ENCODE peak calls at places on chromosomes 1 and 21, in eight cellular contexts. One of them, this sample, is unnamed.

GRCh38 chr1:155219592-155220031 is 11.1 kb downstream of the MTX1 start:
- DNase-seq in spleen: no peak
- DNase-seq in ovary: peak; percentile 58
- DNase-seq in body of pancreas: peak; percentile 60
- DNase-seq in GM12891: no peak
- DNase-seq in prostate gland: no peak
- DNase-seq in A549: no peak
- DNase-seq in tibial nerve: no peak
- DNase-seq in this sample: no peak

GRCh38 chr1:202835548-202836072 is 24.9 kb downstream of the PCAT6 start:
- DNase-seq in tibial nerve: no peak
- DNase-seq in ovary: no peak
- DNase-seq in GM12891: no peak
- DNase-seq in spleen: no peak
- DNase-seq in A549: no peak
- DNase-seq in body of pancreas: no peak
- DNase-seq in prostate gland: no peak
- DNase-seq in this sample: no peak

GRCh38 chr1:37811027-37811655 is 3.1 kb upstream of the YRDC start:
- DNase-seq in ovary: peak; percentile 56
- DNase-seq in spleen: peak; percentile 90
- DNase-seq in body of pancreas: peak; percentile 71
- DNase-seq in A549: peak; percentile 85
- DNase-seq in prostate gland: no peak
- DNase-seq in tibial nerve: peak; percentile 23
- DNase-seq in GM12891: peak; percentile 47
- DNase-seq in this sample: peak; percentile 46

GRCh38 chr1:85280636-85281035 is 4.2 kb upstream of the BCL10 start:
- DNase-seq in tibial nerve: no peak
- DNase-seq in GM12891: no peak
- DNase-seq in A549: no peak
- DNase-seq in prostate gland: no peak
- DNase-seq in spleen: no peak
- DNase-seq in body of pancreas: no peak
- DNase-seq in ovary: no peak
- DNase-seq in this sample: no peak

GRCh38 chr1:225603538-225604354 is 49.2 kb downstream of the ENAH start:
- DNase-seq in prostate gland: no peak
- DNase-seq in spleen: no peak
- DNase-seq in body of pancreas: no peak
- DNase-seq in GM12891: no peak
- DNase-seq in tibial nerve: no peak
- DNase-seq in A549: peak; percentile 37
- DNase-seq in ovary: no peak
- DNase-seq in this sample: no peak

GRCh38 chr1:101290119-101290921 is 53.5 kb downstream of the S1PR1 start:
- DNase-seq in prostate gland: no peak
- DNase-seq in tibial nerve: no peak
- DNase-seq in GM12891: no peak
- DNase-seq in A549: no peak
- DNase-seq in ovary: no peak
- DNase-seq in spleen: no peak
- DNase-seq in body of pancreas: no peak
- DNase-seq in this sample: no peak

GRCh38 chr1:115807723-115808122 is 33.2 kb downstream of the NHLH2 start:
- DNase-seq in GM12891: no peak
- DNase-seq in prostate gland: peak; percentile 80
- DNase-seq in tibial nerve: no peak
- DNase-seq in A549: peak; percentile 67
- DNase-seq in ovary: no peak
- DNase-seq in body of pancreas: peak; percentile 75
- DNase-seq in spleen: no peak
- DNase-seq in this sample: peak; percentile 58

GRCh38 chr1:157862114-157863070 is 20.8 kb upstream of the CD5L start:
- DNase-seq in GM12891: no peak
- DNase-seq in body of pancreas: no peak
- DNase-seq in prostate gland: no peak
- DNase-seq in ovary: no peak
- DNase-seq in tibial nerve: no peak
- DNase-seq in A549: no peak
- DNase-seq in spleen: no peak
- DNase-seq in this sample: no peak

GRCh38 chr1:36760081-36760480 is 274.2 kb downstream of the GRIK3 start:
- DNase-seq in A549: no peak
- DNase-seq in body of pancreas: no peak
- DNase-seq in GM12891: no peak
- DNase-seq in tibial nerve: no peak
- DNase-seq in ovary: no peak
- DNase-seq in spleen: peak; percentile 32
- DNase-seq in prostate gland: no peak
- DNase-seq in this sample: no peak

GRCh38 chr1:229132706-229133105 is 138.2 kb upstream of the RAB4A start:
- DNase-seq in ovary: no peak
- DNase-seq in body of pancreas: no peak
- DNase-seq in spleen: no peak
- DNase-seq in prostate gland: no peak
- DNase-seq in A549: no peak
- DNase-seq in tibial nerve: no peak
- DNase-seq in GM12891: no peak
- DNase-seq in this sample: no peak

GRCh38 chr1:229132106-229132443 is 138.8 kb upstream of the RAB4A start:
- DNase-seq in GM12891: no peak
- DNase-seq in tibial nerve: no peak
- DNase-seq in ovary: no peak
- DNase-seq in body of pancreas: no peak
- DNase-seq in A549: no peak
- DNase-seq in prostate gland: no peak
- DNase-seq in spleen: no peak
- DNase-seq in this sample: no peak

GRCh38 chr1:229130028-229130668 is 140.8 kb upstream of the RAB4A start:
- DNase-seq in spleen: no peak
- DNase-seq in body of pancreas: peak; percentile 68
- DNase-seq in tibial nerve: no peak
- DNase-seq in A549: no peak
- DNase-seq in GM12891: no peak
- DNase-seq in prostate gland: no peak
- DNase-seq in ovary: no peak
- DNase-seq in this sample: peak; percentile 50

GRCh38 chr1:229133151-229133550 is 137.8 kb upstream of the RAB4A start:
- DNase-seq in ovary: no peak
- DNase-seq in GM12891: no peak
- DNase-seq in spleen: no peak
- DNase-seq in body of pancreas: no peak
- DNase-seq in tibial nerve: no peak
- DNase-seq in prostate gland: no peak
- DNase-seq in A549: no peak
- DNase-seq in this sample: no peak

DNA sequence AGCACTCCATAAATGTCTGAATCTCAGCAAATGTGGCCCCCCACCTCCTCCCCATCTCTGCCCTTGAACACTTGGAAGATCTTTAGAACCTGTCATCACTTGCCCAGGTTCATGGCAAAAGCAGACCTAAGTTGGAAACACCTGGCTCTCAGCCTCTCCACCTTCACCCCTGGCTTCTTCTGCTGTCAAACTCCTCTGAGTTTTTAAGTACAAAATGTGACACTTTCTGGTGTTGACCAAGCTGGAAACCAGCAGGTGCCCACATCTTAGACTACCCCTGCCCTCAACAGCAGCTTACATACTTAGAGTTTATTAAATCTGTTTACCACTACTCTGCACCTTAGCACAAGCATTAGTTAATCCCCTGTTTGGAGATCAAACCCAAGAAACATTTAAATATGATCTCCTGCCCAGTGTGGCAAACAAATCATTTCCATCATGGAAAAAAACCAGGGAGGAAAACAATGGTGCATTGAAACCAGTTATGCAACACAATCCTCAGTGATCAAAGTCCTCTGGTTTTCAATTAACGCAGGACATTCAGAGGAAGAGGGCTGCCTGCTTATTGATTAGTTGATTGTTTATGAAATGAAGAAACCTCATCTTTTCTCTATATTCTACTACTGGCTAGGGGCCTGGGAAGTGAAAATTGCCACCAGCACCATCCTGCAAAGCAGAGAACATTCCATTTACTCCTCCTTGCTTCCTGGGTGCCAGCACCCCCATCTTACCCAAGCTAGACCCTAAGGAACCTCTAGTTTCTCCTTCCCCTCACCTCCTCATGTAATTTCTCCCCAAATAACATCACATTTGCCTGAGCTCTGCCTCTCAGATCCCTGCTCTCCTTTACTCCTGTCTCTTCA is 139.4 kb upstream of the RAB4A start:
- DNase-seq in prostate gland: peak; percentile 30
- DNase-seq in GM12891: no peak
- DNase-seq in body of pancreas: no peak
- DNase-seq in A549: no peak
- DNase-seq in spleen: no peak
- DNase-seq in ovary: no peak
- DNase-seq in tibial nerve: no peak
- DNase-seq in this sample: no peak
- TF ChIP-seq POLR2A in prostate gland: no peak
- TF ChIP-seq POLR2A in GM12891: no peak
- TF ChIP-seq POLR2A in body of pancreas: no peak
- TF ChIP-seq POLR2A in A549: no peak
- TF ChIP-seq POLR2A in spleen: no peak
- TF ChIP-seq POLR2A in ovary: no peak
- TF ChIP-seq POLR2A in tibial nerve: no peak
- TF ChIP-seq POLR2A in this sample: no peak

GRCh38 chr21:44065428-44065827 is 41.8 kb upstream of the PWP2 start:
- DNase-seq in tibial nerve: no peak
- DNase-seq in ovary: no peak
- DNase-seq in A549: no peak
- DNase-seq in GM12891: no peak
- DNase-seq in spleen: peak; percentile 90
- DNase-seq in body of pancreas: no peak
- DNase-seq in prostate gland: no peak
- DNase-seq in this sample: peak; percentile 76
- TF ChIP-seq POLR2A in tibial nerve: no peak
- TF ChIP-seq POLR2A in ovary: no peak
- TF ChIP-seq POLR2A in A549: no peak
- TF ChIP-seq POLR2A in GM12891: no peak
- TF ChIP-seq POLR2A in spleen: no peak
- TF ChIP-seq POLR2A in body of pancreas: no peak
- TF ChIP-seq POLR2A in prostate gland: no peak
- TF ChIP-seq POLR2A in this sample: no peak

GRCh38 chr1:25616080-25616931 is at the start of gene MAN1C1:
- DNase-seq in prostate gland: peak; percentile 78
- DNase-seq in tibial nerve: peak; percentile 75
- DNase-seq in ovary: peak; percentile 86
- DNase-seq in body of pancreas: peak; percentile 89
- DNase-seq in spleen: peak; percentile 95
- DNase-seq in GM12891: peak; percentile 85
- DNase-seq in A549: peak; percentile 83
- DNase-seq in this sample: peak; percentile 68
- TF ChIP-seq POLR2A in prostate gland: peak; percentile 53
- TF ChIP-seq POLR2A in tibial nerve: peak; percentile 51
- TF ChIP-seq POLR2A in ovary: no peak
- TF ChIP-seq POLR2A in body of pancreas: no peak
- TF ChIP-seq POLR2A in spleen: no peak
- TF ChIP-seq POLR2A in GM12891: no peak
- TF ChIP-seq POLR2A in A549: no peak
- TF ChIP-seq POLR2A in this sample: no peak

GRCh38 chr1:153670859-153671622 is at the start of gene ILF2:
- DNase-seq in spleen: peak; percentile 95
- DNase-seq in prostate gland: peak; percentile 98
- DNase-seq in tibial nerve: peak; percentile 93
- DNase-seq in A549: peak; percentile 100
- DNase-seq in GM12891: peak; percentile 89
- DNase-seq in body of pancreas: peak; percentile 97
- DNase-seq in ovary: peak; percentile 99
- DNase-seq in this sample: peak; percentile 100
- TF ChIP-seq POLR2A in spleen: peak; percentile 75
- TF ChIP-seq POLR2A in prostate gland: peak; percentile 87
- TF ChIP-seq POLR2A in tibial nerve: peak; percentile 88
- TF ChIP-seq POLR2A in A549: peak; percentile 84
- TF ChIP-seq POLR2A in GM12891: peak; percentile 95
- TF ChIP-seq POLR2A in body of pancreas: peak; percentile 89
- TF ChIP-seq POLR2A in ovary: peak; percentile 94
- TF ChIP-seq POLR2A in this sample: no peak

GRCh38 chr1:160658956-160659255 is 12.1 kb upstream of the SLAMF1 start:
- DNase-seq in prostate gland: no peak
- DNase-seq in tibial nerve: no peak
- DNase-seq in GM12891: no peak
- DNase-seq in spleen: no peak
- DNase-seq in A549: peak; percentile 7
- DNase-seq in ovary: no peak
- DNase-seq in body of pancreas: no peak
- DNase-seq in this sample: no peak

GRCh38 chr1:160657477-160657820 is 10.6 kb upstream of the SLAMF1 start:
- DNase-seq in tibial nerve: no peak
- DNase-seq in A549: no peak
- DNase-seq in spleen: no peak
- DNase-seq in ovary: no peak
- DNase-seq in prostate gland: no peak
- DNase-seq in GM12891: no peak
- DNase-seq in body of pancreas: no peak
- DNase-seq in this sample: no peak

GRCh38 chr1:160656737-160657476 is 10.1 kb upstream of the SLAMF1 start:
- DNase-seq in body of pancreas: no peak
- DNase-seq in GM12891: no peak
- DNase-seq in A549: no peak
- DNase-seq in tibial nerve: no peak
- DNase-seq in prostate gland: no peak
- DNase-seq in spleen: no peak
- DNase-seq in ovary: no peak
- DNase-seq in this sample: no peak

GRCh38 chr1:160659566-160659965 is 12.7 kb upstream of the SLAMF1 start:
- DNase-seq in A549: no peak
- DNase-seq in GM12891: no peak
- DNase-seq in ovary: no peak
- DNase-seq in tibial nerve: no peak
- DNase-seq in prostate gland: no peak
- DNase-seq in body of pancreas: no peak
- DNase-seq in spleen: no peak
- DNase-seq in this sample: no peak

DNA sequence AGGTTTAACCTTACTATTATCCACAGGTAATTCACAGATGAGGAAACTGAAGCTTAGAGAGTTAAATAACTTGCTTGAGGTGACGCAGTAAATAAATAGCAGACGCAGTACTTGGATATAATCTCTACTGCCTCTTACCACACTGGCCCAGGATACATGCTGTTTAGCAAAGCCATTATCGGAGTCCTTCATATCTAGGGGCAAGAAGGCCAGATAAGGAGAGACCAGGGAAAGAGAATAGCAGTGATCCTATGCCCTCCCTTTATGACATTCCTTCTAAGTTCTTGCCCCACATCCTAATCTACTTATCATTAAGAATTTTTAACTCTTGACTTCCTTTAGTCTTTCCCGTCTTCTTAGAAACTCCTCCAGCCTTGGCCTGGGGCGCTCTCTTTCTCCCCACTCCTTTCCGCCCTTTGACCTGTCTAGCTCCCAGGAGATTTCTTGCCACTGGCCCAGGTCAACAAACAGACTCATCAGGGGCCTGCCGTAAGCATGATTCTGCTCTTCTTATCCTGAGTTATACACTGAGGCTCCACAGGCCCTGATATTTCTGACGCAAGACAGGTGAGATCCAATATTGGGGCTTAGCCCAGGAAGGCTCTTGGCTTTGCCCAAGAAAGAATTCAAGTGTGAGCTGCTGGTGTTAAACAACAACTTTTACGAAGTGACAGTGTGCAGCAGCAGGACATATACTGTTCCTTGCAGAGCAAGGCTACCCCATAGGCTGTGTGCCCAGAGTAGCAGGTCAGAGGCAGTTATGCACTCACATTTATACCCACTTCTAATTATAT is 11.5 kb upstream of the SLAMF1 start:
- DNase-seq in tibial nerve: no peak
- DNase-seq in GM12891: no peak
- DNase-seq in A549: no peak
- DNase-seq in prostate gland: no peak
- DNase-seq in ovary: no peak
- DNase-seq in body of pancreas: no peak
- DNase-seq in spleen: no peak
- DNase-seq in this sample: no peak
- TF ChIP-seq POLR2A in tibial nerve: no peak
- TF ChIP-seq POLR2A in GM12891: no peak
- TF ChIP-seq POLR2A in A549: no peak
- TF ChIP-seq POLR2A in prostate gland: no peak
- TF ChIP-seq POLR2A in ovary: no peak
- TF ChIP-seq POLR2A in body of pancreas: no peak
- TF ChIP-seq POLR2A in spleen: no peak
- TF ChIP-seq POLR2A in this sample: no peak

This sample was measured in lower leg skin.